ENCODE peak calls at places on chromosome 10, in four cellular contexts. P, X, Z and R are unnamed samples.

GRCh38 chr10:23945845-23946244 is 263.1 kb upstream of the KIAA1217 start:
- DNase-seq in P (no peak), X (no peak), Z (no peak), R (no peak)

GRCh38 chr10:24318517-24318916 is 109.6 kb downstream of the KIAA1217 start:
- DNase-seq in P (no peak), X (no peak), Z (no peak), R (no peak)

GRCh38 chr10:96419351-96419750 is 60.5 kb upstream of the OPALIN start:
- DNase-seq in P (no peak), X (no peak), Z (no peak), R (no peak)

GRCh38 chr10:42973870-42974692 is 102.8 kb upstream of the RET start:
- DNase-seq in P (no peak), X (peak), Z (no peak), R (peak)

GRCh38 chr10:77801474-77802238 is 124.9 kb downstream of the DLG5 start:
- DNase-seq in P (no peak), X (no peak), Z (no peak), R (peak)

GRCh38 chr10:113087082-113088029 is 137.3 kb downstream of the TCF7L2 start:
- DNase-seq in P (no peak), X (peak), Z (peak), R (no peak)

GRCh38 chr10:71601273-71601672 is 118.3 kb downstream of the C10orf105 start:
- DNase-seq in P (no peak), X (no peak), Z (no peak), R (no peak)

GRCh38 chr10:83886871-83887270 is 252.4 kb upstream of the GHITM start:
- DNase-seq in P (no peak), X (no peak), Z (no peak), R (no peak)

GRCh38 chr10:13716161-13717071 is 129.7 kb downstream of the PRPF18 start:
- DNase-seq in P (no peak), X (no peak), Z (no peak), R (no peak)

GRCh38 chr10:3972460-3973366 is 187.7 kb upstream of the KLF6 start:
- DNase-seq in P (no peak), X (no peak), Z (no peak), R (no peak)

GRCh38 chr10:67452892-67453291 is 243.1 kb downstream of the CTNNA3 start:
- DNase-seq in P (no peak), X (no peak), Z (no peak), R (no peak)
- TF ChIP-seq POLR2AphosphoS5 in P (no peak), X (no peak), Z (no peak), R (no peak)

GRCh38 chr10:130246113-130246512 is 109.9 kb downstream of the GLRX3 start:
- DNase-seq in P (peak), X (no peak), Z (no peak), R (no peak)
- TF ChIP-seq POLR2AphosphoS5 in P (no peak), X (no peak), Z (no peak), R (no peak)

DNA sequence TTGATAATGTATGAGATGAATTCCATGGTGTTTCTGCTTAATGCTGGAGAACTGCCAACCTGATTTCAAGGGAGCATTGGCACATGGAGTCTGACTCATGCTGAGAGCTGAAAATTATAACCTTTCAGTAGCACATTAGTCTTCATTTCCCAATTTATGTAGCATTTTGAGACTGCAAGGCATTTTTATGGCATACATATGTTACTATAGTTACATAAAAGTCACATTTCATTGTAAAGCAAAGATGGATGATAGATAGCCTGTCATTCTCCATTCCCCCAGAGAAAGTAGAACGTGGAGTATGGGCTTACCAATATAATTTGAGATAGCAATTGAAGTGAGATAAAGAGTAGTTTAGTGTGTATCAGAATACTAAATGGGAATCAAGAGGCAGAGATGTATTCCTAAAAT is 103.1 kb downstream of the SLC16A9 start:
- DNase-seq in P (no peak), X (no peak), Z (no peak), R (no peak)
- TF ChIP-seq POLR2AphosphoS5 in P (no peak), X (no peak), Z (no peak), R (no peak)

GRCh38 chr10:101558671-101559595 is 29.1 kb downstream of the POLL start:
- DNase-seq in P (no peak), X (no peak), Z (no peak), R (no peak)
- TF ChIP-seq POLR2AphosphoS5 in P (no peak), X (no peak), Z (no peak), R (no peak)